ENCODE peak calls at places on chromosome 9, in four cellular contexts. A is neuronal stem cell, O is A549, T is IMR-90. Z is an unnamed sample. For H3K4me1, the result is how much of the 10 kb centered on the place peaks cover.

GRCh38 chr9:35978792-35979191 is 20.8 kb upstream of the OR2S2 start:
- DNase-seq in A (no peak), O (no peak), T (no peak), Z (no peak)

GRCh38 chr9:96073531-96074284 is 198.2 kb downstream of the ERCC6L2 start:
- DNase-seq in A (no peak), O (no peak), T (no peak), Z (no peak)

GRCh38 chr9:26747611-26748010 is 145.0 kb downstream of the CAAP1 start:
- DNase-seq in A (no peak), O (no peak), T (no peak), Z (no peak)

GRCh38 chr9:126618590-126619335 is 5.0 kb downstream of the LMX1B start:
- DNase-seq in A (no peak), O (no peak), T (no peak), Z (no peak)

GRCh38 chr9:114002271-114002985 is 75.7 kb downstream of the AMBP start:
- DNase-seq in A (no peak), O (no peak), T (no peak), Z (peak)

GRCh38 chr9:110997847-110998246 is 40.4 kb downstream of the LPAR1 start:
- DNase-seq in A (no peak), O (no peak), T (peak), Z (no peak)

GRCh38 chr9:83538172-83538889 is at the start of gene FRMD3:
- DNase-seq in A (peak), O (peak), T (peak), Z (peak)

GRCh38 chr9:136942881-136943230 is 1.7 kb downstream of the FBXW5 start:
- DNase-seq in A (no peak), O (no peak), T (no peak), Z (no peak)

GRCh38 chr9:10007356-10007755 is 605.4 kb downstream of the PTPRD start:
- DNase-seq in A (no peak), O (no peak), T (no peak), Z (no peak)

GRCh38 chr9:131238402-131239021 is 37.8 kb downstream of the FAM78A start:
- DNase-seq in A (peak), O (no peak), T (peak), Z (no peak)

GRCh38 chr9:129223551-129224208 is 45.6 kb upstream of the IER5L start:
- DNase-seq in A (no peak), O (no peak), T (no peak), Z (no peak)

GRCh38 chr9:5626727-5627634 is 1.9 kb upstream of the RIC1 start:
- DNase-seq in A (no peak), O (no peak), T (peak), Z (peak)

GRCh38 chr9:124721109-124721850 is 49.8 kb downstream of the NR6A1 start:
- DNase-seq in A (no peak), O (no peak), T (peak), Z (no peak)

GRCh38 chr9:75238311-75238976 is 150.1 kb downstream of the OSTF1 start:
- DNase-seq in A (peak), O (peak), T (peak), Z (peak)

GRCh38 chr9:78595200-78595945 is 298.4 kb downstream of the PSAT1 start:
- DNase-seq in A (no peak), O (no peak), T (peak), Z (no peak)

GRCh38 chr9:116737137-116737546 is 50.0 kb downstream of the TRIM32 start:
- DNase-seq in A (peak), O (peak), T (peak), Z (peak)

GRCh38 chr9:6692433-6692832 is 46.9 kb upstream of the GLDC start:
- DNase-seq in A (no peak), O (no peak), T (no peak), Z (no peak)

GRCh38 chr9:108142504-108143201 is 653.1 kb upstream of the KLF4 start:
- DNase-seq in A (peak), O (no peak), T (peak), Z (peak)

GRCh38 chr9:35774907-35775635 is 16.3 kb upstream of the NPR2 start:
- DNase-seq in A (no peak), O (no peak), T (no peak), Z (no peak)

GRCh38 chr9:93683331-93684134 is 107.1 kb downstream of the PHF2 start:
- DNase-seq in A (no peak), O (no peak), T (no peak), Z (peak)

GRCh38 chr9:109604036-109604600 is 106.0 kb upstream of the PTPN3 start:
- DNase-seq in A (no peak), O (no peak), T (no peak), Z (no peak)

GRCh38 chr9:115715656-115716055 is 437.9 kb upstream of the PAPPA start:
- DNase-seq in A (no peak), O (no peak), T (no peak), Z (no peak)

GRCh38 chr9:4740373-4740622 is 704 bp downstream of the AK3 start:
- DNase-seq in A (no peak), O (no peak), T (no peak), Z (no peak)

GRCh38 chr9:137760426-137760825 is 117.2 kb upstream of the CACNA1B start:
- DNase-seq in A (no peak), O (no peak), T (peak), Z (no peak)

GRCh38 chr9:117704024-117704575 is at the start of gene TLR4:
- DNase-seq in A (peak), O (no peak), T (no peak), Z (peak)

GRCh38 chr9:89744730-89745129 is 139.9 kb downstream of the GADD45G start:
- DNase-seq in A (no peak), O (no peak), T (no peak), Z (no peak)

GRCh38 chr9:128142061-128142460 is 7.2 kb upstream of the LCN2 start:
- DNase-seq in A (no peak), O (no peak), T (no peak), Z (no peak)

GRCh38 chr9:137462396-137463193 is 3.5 kb upstream of the NSMF start:
- DNase-seq in A (no peak), O (no peak), T (no peak), Z (no peak)

GRCh38 chr9:129863059-129863690 is 27.9 kb downstream of the USP20 start:
- DNase-seq in A (no peak), O (no peak), T (peak), Z (no peak)

GRCh38 chr9:80954521-80954920 is 734.8 kb downstream of the TLE1 start:
- DNase-seq in A (no peak), O (no peak), T (peak), Z (no peak)

GRCh38 chr9:70986984-70987383 is 134.4 kb downstream of the TRPM3 start:
- DNase-seq in A (no peak), O (no peak), T (no peak), Z (no peak)

GRCh38 chr9:110255064-110255416 is 1.3 kb downstream of the TXN start:
- DNase-seq in A (no peak), O (no peak), T (no peak), Z (peak)

GRCh38 chr9:127567898-127568617 is 44.0 kb upstream of the STXBP1 start:
- DNase-seq in A (no peak), O (no peak), T (no peak), Z (no peak)

GRCh38 chr9:101460965-101461364 is 25.4 kb upstream of the ALDOB start:
- DNase-seq in A (no peak), O (no peak), T (no peak), Z (no peak)

GRCh38 chr9:14500705-14501104 is 186.8 kb upstream of the NFIB start:
- DNase-seq in A (no peak), O (no peak), T (no peak), Z (no peak)
- H3K4me1 ChIP-seq in A (under half), O (under half), T (under half), Z (under half)

GRCh38 chr9:134239130-134239888 is 74.9 kb upstream of the RNU6ATAC start:
- DNase-seq in A (no peak), O (no peak), T (no peak), Z (no peak)
- H3K4me1 ChIP-seq in A (under half), O (under half), T (under half), Z (under half)

DNA sequence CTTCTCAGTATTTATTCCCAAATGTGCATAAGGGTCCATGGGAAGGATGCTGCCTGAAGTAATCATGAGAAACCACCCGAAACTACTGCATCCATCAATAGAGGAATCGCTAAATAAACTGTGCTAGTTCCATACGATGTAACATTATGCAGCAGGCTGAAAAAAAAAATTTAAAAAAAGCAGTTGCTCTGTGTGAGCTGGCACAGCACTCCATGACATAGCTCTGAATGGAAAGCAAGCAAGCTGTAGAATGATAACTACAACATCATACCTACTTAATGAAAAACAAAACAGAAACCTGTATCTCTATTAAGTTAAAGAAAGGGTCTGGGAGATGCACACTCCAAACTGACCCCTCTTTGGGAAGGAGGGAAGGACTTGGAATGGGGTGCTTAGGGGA is 49.3 kb downstream of the SHB start:
- DNase-seq in A (no peak), O (no peak), T (peak), Z (no peak)
- H3K4me1 ChIP-seq in A (half or more), O (half or more), T (half or more), Z (under half)

GRCh38 chr9:134349941-134350340 is 23.7 kb downstream of the RXRA start:
- DNase-seq in A (no peak), O (no peak), T (no peak), Z (no peak)

GRCh38 chr9:134353539-134353938 is 27.3 kb downstream of the RXRA start:
- DNase-seq in A (no peak), O (no peak), T (no peak), Z (no peak)

GRCh38 chr9:134351777-134352176 is 25.5 kb downstream of the RXRA start:
- DNase-seq in A (no peak), O (no peak), T (no peak), Z (no peak)

GRCh38 chr9:134350416-134350994 is 24.2 kb downstream of the RXRA start:
- DNase-seq in A (no peak), O (no peak), T (no peak), Z (no peak)

DNA sequence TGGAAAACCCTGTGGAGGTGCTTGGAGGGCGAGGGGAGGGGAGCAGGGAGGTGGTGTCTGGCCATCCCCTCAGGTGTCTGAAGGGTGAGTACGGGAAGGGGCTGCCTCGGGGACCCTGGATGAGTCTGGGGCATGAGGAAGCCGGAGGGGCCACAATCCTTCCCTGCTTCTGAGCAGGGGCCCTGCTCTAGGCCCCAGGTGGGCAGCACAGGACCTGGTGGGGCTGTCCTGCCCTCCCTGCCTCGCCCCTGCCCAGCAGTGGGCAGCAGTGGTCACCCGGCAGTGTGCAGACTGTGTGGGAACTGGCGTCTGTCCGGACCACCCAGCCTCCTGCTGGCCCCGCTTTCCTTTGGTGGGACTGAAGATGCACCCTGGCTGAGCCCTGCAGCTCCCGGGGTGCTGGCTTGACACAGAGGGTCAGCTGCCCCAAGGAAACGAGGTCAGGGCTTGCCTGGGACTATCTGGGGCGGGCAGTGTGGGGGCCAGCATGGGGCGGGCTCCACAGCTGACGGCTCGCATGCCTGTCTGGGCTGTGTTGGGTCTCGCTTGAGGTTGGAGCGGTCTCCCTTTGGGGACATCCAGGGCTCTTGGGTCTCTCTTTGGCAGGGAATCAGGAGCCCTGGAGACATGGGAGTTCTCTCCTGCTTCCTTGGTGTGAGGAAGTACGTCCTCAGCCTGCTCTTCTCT is 26.1 kb downstream of the RXRA start:
- DNase-seq in A (no peak), O (no peak), T (no peak), Z (no peak)
- H3K4me1 ChIP-seq in A (under half), O (under half), T (under half), Z (under half)

GRCh38 chr9:94861589-94862241 is 135.2 kb downstream of the AOPEP start:
- DNase-seq in A (no peak), O (no peak), T (peak), Z (no peak)

GRCh38 chr9:94864183-94864582 is 137.7 kb downstream of the AOPEP start:
- DNase-seq in A (no peak), O (no peak), T (peak), Z (no peak)

GRCh38 chr9:94860678-94861588 is 134.4 kb downstream of the AOPEP start:
- DNase-seq in A (no peak), O (no peak), T (peak), Z (peak)

GRCh38 chr9:94859891-94860290 is 133.4 kb downstream of the AOPEP start:
- DNase-seq in A (no peak), O (no peak), T (no peak), Z (no peak)

GRCh38 chr9:94862242-94862610 is 135.7 kb downstream of the AOPEP start:
- DNase-seq in A (no peak), O (no peak), T (no peak), Z (no peak)
- H3K4me1 ChIP-seq in A (under half), O (half or more), T (under half), Z (under half)

GRCh38 chr9:3528466-3528865 is 2.7 kb upstream of the RFX3 start:
- DNase-seq in A (no peak), O (no peak), T (no peak), Z (no peak)
- H3K4me1 ChIP-seq in A (under half), O (under half), T (under half), Z (under half)

GRCh38 chr9:20357207-20357503 is 265.1 kb downstream of the MLLT3 start:
- DNase-seq in A (no peak), O (no peak), T (no peak), Z (no peak)

GRCh38 chr9:20355022-20355421 is 267.3 kb downstream of the MLLT3 start:
- DNase-seq in A (no peak), O (no peak), T (peak), Z (no peak)

GRCh38 chr9:20353931-20354652 is 268.2 kb downstream of the MLLT3 start:
- DNase-seq in A (no peak), O (no peak), T (peak), Z (no peak)

GRCh38 chr9:20358201-20358600 is 264.1 kb downstream of the MLLT3 start:
- DNase-seq in A (no peak), O (no peak), T (peak), Z (no peak)

GRCh38 chr9:20356392-20357206 is 265.7 kb downstream of the MLLT3 start:
- DNase-seq in A (peak), O (peak), T (peak), Z (peak)
- H3K4me1 ChIP-seq in A (under half), O (under half), T (under half), Z (under half)

GRCh38 chr9:33024966-33025571 is at the start of gene DNAJA1:
- DNase-seq in A (peak), O (peak), T (peak), Z (peak)

GRCh38 chr9:33024126-33024965 is 727 bp upstream of the DNAJA1 start:
- DNase-seq in A (no peak), O (no peak), T (peak), Z (peak)

GRCh38 chr9:33023661-33024060 is 1.4 kb upstream of the DNAJA1 start:
- DNase-seq in A (no peak), O (no peak), T (no peak), Z (no peak)

GRCh38 chr9:33022755-33023154 is 2.3 kb upstream of the DNAJA1 start:
- DNase-seq in A (no peak), O (no peak), T (no peak), Z (no peak)

DNA sequence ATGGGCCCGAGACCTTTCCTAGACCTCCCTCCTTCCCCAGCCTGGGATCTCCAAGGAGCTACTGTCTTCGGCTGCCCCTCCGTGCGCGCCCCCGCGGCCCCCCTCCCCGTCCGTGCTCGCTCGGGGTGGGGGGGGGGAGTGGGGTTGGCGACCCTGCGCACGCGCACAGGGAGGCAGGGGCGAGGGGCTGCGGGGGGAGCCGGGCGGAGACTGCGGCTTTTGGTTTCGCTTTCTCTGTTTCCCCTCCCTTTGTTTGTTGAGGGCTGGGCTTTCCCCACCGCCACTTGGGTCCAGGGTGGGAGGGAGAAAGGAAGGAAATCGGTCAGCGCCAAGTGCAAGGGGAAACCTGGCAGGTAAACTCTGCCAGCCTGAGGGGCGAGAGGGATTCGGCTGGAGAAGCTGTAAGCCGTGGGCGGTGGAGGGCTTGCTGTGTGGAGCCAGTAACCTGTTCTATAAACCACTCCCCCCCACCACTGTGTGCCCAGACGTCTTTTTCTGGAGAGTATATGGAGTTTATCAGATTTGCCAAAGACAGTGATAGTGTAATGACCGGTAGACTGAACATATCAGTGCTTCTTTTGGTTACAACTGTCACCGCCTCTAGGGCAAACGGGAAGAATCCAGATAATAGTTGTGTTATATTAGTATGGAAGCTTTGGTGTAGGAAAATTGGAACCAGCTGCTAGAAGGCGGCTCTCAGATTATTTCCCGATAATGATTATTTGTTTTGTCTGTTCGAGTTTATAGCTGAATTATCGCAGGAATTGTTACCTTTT is 687 bp downstream of the DNAJA1 start:
- DNase-seq in A (no peak), O (no peak), T (peak), Z (peak)
- H3K4me1 ChIP-seq in A (under half), O (half or more), T (under half), Z (under half)

Z was measured in colonic mucosa.